ENCODE peak calls at places on chromosome 3, in ten cellular contexts. S is cardiac fibroblast; C is bronchial epithelial cell; Q is Panc1; J is CD4-positive, CD25-positive, alpha-beta regulatory T cell; I is MM.1S; G is fibroblast of mammary gland; L is LNCaP clone FGC; R is A549; A is AG10803. D is an unnamed sample.

GRCh38 chr3:86702381-86702958 is 288.5 kb downstream of the VGLL3 start:
- DNase-seq in S (peak; percentile 25), L (no peak), R (no peak), Q (no peak), J (no peak), C (peak; percentile 13), G (peak; percentile 4), A (peak; percentile 4), I (peak; percentile 13), D (peak; percentile 4)

GRCh38 chr3:172673210-172673679 is 37.6 kb downstream of the NCEH1 start:
- DNase-seq in J (peak; percentile 81), C (peak; percentile 84), A (peak; percentile 79), R (peak; percentile 85), G (peak; percentile 84), S (peak; percentile 89), Q (peak; percentile 68), I (peak; percentile 70), L (peak; percentile 57), D (peak; percentile 79)

GRCh38 chr3:100097919-100098896 is 16.1 kb downstream of the FILIP1L start:
- DNase-seq in A (no peak), J (no peak), I (no peak), C (peak; percentile 28), R (no peak), S (no peak), Q (no peak), G (no peak), L (peak; percentile 85), D (no peak)

GRCh38 chr3:81245043-81245442 is 516.4 kb downstream of the GBE1 start:
- DNase-seq in R (no peak), C (no peak), L (no peak), A (no peak), J (no peak), Q (no peak), S (peak; percentile 68), I (no peak), G (peak; percentile 16), D (no peak)

GRCh38 chr3:109005443-109005842 is 51.8 kb upstream of the GUCA1C start:
- DNase-seq in G (no peak), I (no peak), Q (no peak), A (no peak), S (no peak), R (no peak), J (no peak), C (no peak), L (no peak), D (no peak)

GRCh38 chr3:5160926-5161858 is 26.3 kb upstream of the EDEM1 start:
- DNase-seq in A (no peak), C (peak; percentile 72), L (no peak), Q (no peak), S (peak; percentile 18), J (peak; percentile 40), R (no peak), I (no peak), G (no peak), D (peak; percentile 12)

GRCh38 chr3:13544293-13544831 is 4.6 kb upstream of the FBLN2 start:
- DNase-seq in J (peak; percentile 39), I (no peak), L (no peak), Q (no peak), G (peak; percentile 94), C (peak; percentile 33), R (peak; percentile 38), A (peak; percentile 92), S (peak; percentile 80), D (peak; percentile 66)

GRCh38 chr3:33883538-33884203 is 85.2 kb downstream of the PDCD6IP start:
- DNase-seq in Q (peak; percentile 17), G (peak; percentile 60), A (peak; percentile 31), R (peak; percentile 33), S (peak; percentile 69), L (no peak), C (peak; percentile 50), J (peak; percentile 55), I (peak; percentile 55), D (peak; percentile 50)

GRCh38 chr3:179806177-179806576 is 153.3 kb downstream of the USP13 start:
- DNase-seq in J (no peak), G (peak; percentile 40), C (no peak), Q (no peak), S (peak; percentile 34), A (peak; percentile 33), L (no peak), I (no peak), R (no peak), D (peak; percentile 44)

GRCh38 chr3:194322701-194323174 is 28.4 kb downstream of the CPN2 start:
- DNase-seq in R (peak; percentile 91), G (peak; percentile 87), Q (peak; percentile 93), J (no peak), I (no peak), A (peak; percentile 43), L (no peak), C (peak; percentile 99), S (peak; percentile 66), D (peak; percentile 52)

GRCh38 chr3:150411106-150411460 is 3.0 kb downstream of the TSC22D2 start:
- DNase-seq in J (no peak), S (no peak), C (no peak), I (no peak), A (no peak), G (no peak), Q (no peak), L (no peak), R (no peak), D (no peak)

GRCh38 chr3:187292186-187292585 is 649 bp upstream of the MASP1 start:
- DNase-seq in R (no peak), S (no peak), L (no peak), I (no peak), Q (no peak), J (no peak), G (no peak), C (no peak), A (peak; percentile 37), D (peak; percentile 40)

GRCh38 chr3:116614795-116615362 is 94.7 kb upstream of the TUSC7 start:
- DNase-seq in J (no peak), L (no peak), C (peak; percentile 29), R (no peak), S (peak; percentile 0), A (peak; percentile 12), G (peak; percentile 3), Q (no peak), I (no peak), D (no peak)

GRCh38 chr3:128490650-128491070 is 2.3 kb downstream of the GATA2 start:
- DNase-seq in S (no peak), G (no peak), L (no peak), J (no peak), C (no peak), Q (no peak), A (no peak), R (no peak), I (no peak), D (peak; percentile 37)
- H3K4me3 ChIP-seq in S (no peak overlapping the region), G (no peak overlapping the region), L (peak overlapping the region; percentile 94), J (no peak overlapping the region), C (no peak overlapping the region), Q (peak overlapping the region; percentile 92), A (peak overlapping the region; percentile 68), R (no peak overlapping the region), I (no peak overlapping the region), D (peak overlapping the region; percentile 85)

GRCh38 chr3:3778216-3778615 is 21.0 kb upstream of the LRRN1 start:
- DNase-seq in I (no peak), R (no peak), G (no peak), A (no peak), Q (no peak), S (no peak), C (no peak), J (no peak), L (no peak), D (no peak)

GRCh38 chr3:3776607-3777006 is 22.6 kb upstream of the LRRN1 start:
- DNase-seq in S (no peak), G (no peak), A (no peak), C (no peak), I (no peak), L (no peak), R (no peak), Q (no peak), J (no peak), D (no peak)

GRCh38 chr3:3772920-3773319 is 26.3 kb upstream of the LRRN1 start:
- DNase-seq in G (no peak), L (no peak), A (no peak), C (no peak), Q (no peak), S (no peak), R (no peak), I (no peak), J (no peak), D (no peak)

DNA sequence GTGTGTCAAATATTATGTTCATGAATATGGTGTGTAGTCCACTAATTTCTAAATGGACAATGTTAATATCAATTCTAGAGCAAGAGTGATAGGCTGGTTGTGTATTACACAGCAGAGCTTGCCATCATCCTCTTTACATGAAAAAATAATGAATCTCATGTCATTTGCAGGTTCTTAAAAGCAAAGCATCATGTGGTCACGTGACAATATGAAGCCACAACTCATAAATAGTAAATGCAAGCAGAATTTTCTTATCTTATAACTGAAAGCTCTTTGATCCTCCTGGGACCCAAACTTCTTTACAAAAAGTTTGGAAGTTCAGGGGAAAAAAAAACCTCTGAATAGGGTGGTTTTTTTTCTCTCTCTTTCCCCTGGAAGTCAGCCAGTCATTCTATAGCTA is 26.9 kb upstream of the LRRN1 start:
- DNase-seq in Q (no peak), S (no peak), R (no peak), G (no peak), L (no peak), C (no peak), A (no peak), J (no peak), I (no peak), D (no peak)
- H3K4me3 ChIP-seq in Q (no peak overlapping the region), S (no peak overlapping the region), R (no peak overlapping the region), G (no peak overlapping the region), L (no peak overlapping the region), C (no peak overlapping the region), A (no peak overlapping the region), J (no peak overlapping the region), I (no peak overlapping the region), D (no peak overlapping the region)

DNA sequence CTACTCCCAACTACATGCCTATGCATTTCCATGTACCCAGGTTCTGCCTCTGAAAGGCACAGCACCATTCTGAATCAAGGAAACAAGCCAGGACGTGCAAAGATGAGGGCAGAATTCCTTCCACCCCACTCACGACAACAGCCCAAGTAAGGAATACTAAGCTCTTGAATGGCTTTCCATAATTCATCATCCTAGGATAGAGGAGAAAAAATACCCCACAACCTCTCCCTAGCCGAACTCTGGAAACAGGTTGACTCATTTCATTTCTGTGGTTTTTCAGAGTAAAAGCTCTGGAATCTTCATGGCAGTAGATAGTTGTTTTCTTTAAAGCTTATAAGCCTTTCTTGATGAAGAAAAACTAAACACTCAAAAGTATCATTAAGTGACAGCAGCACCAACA is 77.8 kb downstream of the PDZRN3 start:
- DNase-seq in A (peak; percentile 95), S (peak; percentile 73), L (no peak), R (no peak), J (no peak), C (peak; percentile 97), Q (no peak), G (peak; percentile 95), I (no peak), D (peak; percentile 68)
- H3K4me3 ChIP-seq in A (peak overlapping the region; percentile 41), S (no peak overlapping the region), L (no peak overlapping the region), R (no peak overlapping the region), J (no peak overlapping the region), C (no peak overlapping the region), Q (no peak overlapping the region), G (peak overlapping the region; percentile 19), I (no peak overlapping the region), D (no peak overlapping the region)

DNA sequence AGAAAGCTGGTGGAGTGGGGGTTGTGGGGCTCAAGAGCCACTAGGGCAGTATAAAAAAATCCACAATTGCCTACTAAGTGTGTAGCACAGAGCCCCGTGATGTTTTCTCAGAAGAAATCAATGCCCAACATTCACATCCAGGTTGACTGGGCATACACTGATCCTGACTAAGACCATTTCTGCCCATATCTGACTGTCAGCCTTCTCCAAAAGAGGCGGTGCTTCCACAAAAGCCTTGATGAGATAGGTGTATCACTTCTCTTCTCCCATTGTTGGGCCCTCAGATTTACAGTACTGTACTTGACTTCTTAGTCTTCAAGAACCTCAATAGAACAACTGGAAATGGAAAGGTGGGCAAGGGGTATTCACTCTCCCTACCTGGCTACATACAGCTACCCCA is 1.4 kb downstream of the POPDC2 start:
- DNase-seq in R (no peak), I (no peak), Q (no peak), S (no peak), G (no peak), J (no peak), L (no peak), A (no peak), C (no peak), D (no peak)
- H3K4me3 ChIP-seq in R (no peak overlapping the region), I (no peak overlapping the region), Q (no peak overlapping the region), S (no peak overlapping the region), G (no peak overlapping the region), J (no peak overlapping the region), L (no peak overlapping the region), A (no peak overlapping the region), C (no peak overlapping the region), D (no peak overlapping the region)